ENCODE peak calls at places on chromosomes 7 and 10, in six cellular contexts. J is brain microvascular endothelial cell, L is A549, D is mammary epithelial cell, Q is sigmoid colon, U is transverse colon. M is an unnamed sample.

GRCh38 chr10:17808971-17809841 is at the start of gene MRC1:
- DNase-seq in J (no peak), L (no peak), D (no peak), Q (peak; percentile 75), U (peak; percentile 17), M (no peak)

GRCh38 chr7:150947761-150948680 is 30.1 kb downstream of the KCNH2 start:
- DNase-seq in J (no peak), L (no peak), D (no peak), Q (peak; percentile 63), U (no peak), M (no peak)

GRCh38 chr7:133645870-133646492 is 393.1 kb downstream of the EXOC4 start:
- DNase-seq in J (no peak), L (no peak), D (no peak), Q (no peak), U (no peak), M (no peak)

GRCh38 chr10:97726636-97727178 is 10.2 kb upstream of the ZFYVE27 start:
- DNase-seq in J (peak; percentile 55), L (peak; percentile 38), D (peak; percentile 85), Q (no peak), U (peak; percentile 66), M (no peak)

GRCh38 chr10:15589109-15589508 is 130.6 kb downstream of the ITGA8 start:
- DNase-seq in J (no peak), L (no peak), D (no peak), Q (no peak), U (no peak), M (no peak)

GRCh38 chr7:57426629-57427003 is 23.4 kb upstream of the ZNF716 start:
- DNase-seq in J (no peak), L (no peak), D (no peak), Q (no peak), U (no peak), M (no peak)

GRCh38 chr7:89200758-89201157 is 405.2 kb upstream of the TEX47 start:
- DNase-seq in J (no peak), L (no peak), D (no peak), Q (no peak), U (no peak), M (no peak)

GRCh38 chr10:60446070-60446833 is 56.6 kb upstream of the ANK3 start:
- DNase-seq in J (no peak), L (no peak), D (no peak), Q (no peak), U (no peak), M (no peak)

GRCh38 chr10:133481657-133482056 is 27.9 kb downstream of the SCART1 start:
- DNase-seq in J (no peak), L (no peak), D (no peak), Q (no peak), U (no peak), M (no peak)

GRCh38 chr7:122412886-122413285 is 108.3 kb upstream of the FEZF1 start:
- DNase-seq in J (peak; percentile 78), L (no peak), D (no peak), Q (peak; percentile 61), U (no peak), M (no peak)

GRCh38 chr7:617614-618538 is 98.2 kb upstream of the PDGFA start:
- DNase-seq in J (no peak), L (no peak), D (no peak), Q (no peak), U (peak; percentile 74), M (no peak)

GRCh38 chr7:46160861-46161260 is 239.8 kb upstream of the IGFBP3 start:
- DNase-seq in J (no peak), L (no peak), D (peak; percentile 96), Q (no peak), U (no peak), M (no peak)

GRCh38 chr10:71222541-71223364 is 10.4 kb downstream of the UNC5B start:
- DNase-seq in J (no peak), L (no peak), D (peak; percentile 23), Q (peak; percentile 48), U (no peak), M (no peak)

GRCh38 chr7:46972205-46972604 is 609.7 kb downstream of the TNS3 start:
- DNase-seq in J (peak; percentile 75), L (peak; percentile 20), D (peak; percentile 67), Q (no peak), U (no peak), M (no peak)

GRCh38 chr10:660413-660979 is 29.0 kb downstream of the DIP2C start:
- DNase-seq in J (no peak), L (no peak), D (no peak), Q (peak; percentile 60), U (no peak), M (no peak)

GRCh38 chr10:79185067-79185774 is 116.5 kb downstream of the ZMIZ1 start:
- DNase-seq in J (no peak), L (no peak), D (no peak), Q (no peak), U (no peak), M (no peak)

GRCh38 chr10:79488303-79488702 is 24.0 kb upstream of the EIF5AL1 start:
- DNase-seq in J (peak; percentile 92), L (peak; percentile 63), D (peak; percentile 82), Q (peak; percentile 93), U (peak; percentile 53), M (peak; percentile 85)

GRCh38 chr7:149731207-149731955 is 42.0 kb downstream of the ZNF467 start:
- DNase-seq in J (no peak), L (no peak), D (no peak), Q (peak; percentile 43), U (no peak), M (no peak)

GRCh38 chr10:131165092-131165491 is 146.4 kb downstream of the TCERG1L start:
- DNase-seq in J (no peak), L (no peak), D (no peak), Q (peak; percentile 29), U (no peak), M (no peak)

GRCh38 chr7:67777119-67777518 is 780.5 kb downstream of the TYW1 start:
- DNase-seq in J (no peak), L (no peak), D (no peak), Q (no peak), U (no peak), M (no peak)

GRCh38 chr10:124374535-124375352 is 44.0 kb downstream of the OAT start:
- DNase-seq in J (no peak), L (no peak), D (no peak), Q (no peak), U (no peak), M (no peak)

GRCh38 chr7:134370135-134370534 is 53.4 kb upstream of the SLC35B4 start:
- DNase-seq in J (no peak), L (no peak), D (no peak), Q (no peak), U (no peak), M (no peak)

GRCh38 chr10:97168645-97169044 is 17.1 kb downstream of the SLIT1 start:
- DNase-seq in J (no peak), L (no peak), D (no peak), Q (no peak), U (no peak), M (no peak)

GRCh38 chr10:72709041-72709440 is 17.1 kb downstream of the MCU start:
- DNase-seq in J (no peak), L (no peak), D (no peak), Q (no peak), U (no peak), M (no peak)

GRCh38 chr10:72712136-72712535 is 20.2 kb downstream of the MCU start:
- DNase-seq in J (no peak), L (no peak), D (no peak), Q (no peak), U (no peak), M (no peak)
- H3K4me3 ChIP-seq in J (no peak overlapping the region), L (no peak overlapping the region), D (no peak overlapping the region), Q (no peak overlapping the region), U (no peak overlapping the region), M (no peak overlapping the region)

GRCh38 chr10:122258136-122259074 is 12.7 kb upstream of the BTBD16 start:
- DNase-seq in J (no peak), L (no peak), D (no peak), Q (peak; percentile 62), U (no peak), M (no peak)
- H3K27ac ChIP-seq in J (no peak overlapping the region), L (no peak overlapping the region), D (no peak overlapping the region), Q (no peak overlapping the region), U (no peak overlapping the region), M (no peak overlapping the region)

GRCh38 chr10:103854687-103855423 is 521 bp downstream of the SH3PXD2A start:
- DNase-seq in J (no peak), L (no peak), D (no peak), Q (peak; percentile 78), U (peak; percentile 46), M (peak; percentile 77)
- TF ChIP-seq CTCF in J (peak; percentile 48), L (peak; percentile 58), D (no peak), Q (no peak), U (no peak), M (no peak)

GRCh38 chr7:34121366-34121765 is 216.0 kb downstream of the BMPER start:
- DNase-seq in J (no peak), L (no peak), D (no peak), Q (no peak), U (no peak), M (no peak)

GRCh38 chr7:34115503-34115902 is 210.2 kb downstream of the BMPER start:
- DNase-seq in J (no peak), L (no peak), D (no peak), Q (no peak), U (no peak), M (no peak)

GRCh38 chr7:34123316-34123715 is 218.0 kb downstream of the BMPER start:
- DNase-seq in J (no peak), L (no peak), D (no peak), Q (no peak), U (no peak), M (no peak)

GRCh38 chr7:34117583-34117982 is 212.2 kb downstream of the BMPER start:
- DNase-seq in J (no peak), L (no peak), D (no peak), Q (no peak), U (no peak), M (no peak)
- H3K4me3 ChIP-seq in J (no peak overlapping the region), L (no peak overlapping the region), D (no peak overlapping the region), Q (no peak overlapping the region), U (no peak overlapping the region), M (no peak overlapping the region)

M was measured in psoas muscle.